ENCODE peak calls at places on chromosomes 11 and 22, in five cellular contexts. I, G, A, W and C are unnamed samples.

GRCh38 chr22:31223786-31224191 is 11.7 kb downstream of the LIMK2 start:
- DNase-seq in I (no peak), G (no peak), A (no peak), W (no peak), C (no peak)

GRCh38 chr11:65560555-65561418 is 2.6 kb upstream of the LTBP3 start:
- DNase-seq in I (peak; percentile 72), G (no peak), A (peak; percentile 83), W (no peak), C (no peak)

GRCh38 chr11:113991170-113991569 is 16.3 kb downstream of the HTR3A start:
- DNase-seq in I (peak; percentile 52), G (peak; percentile 73), A (peak; percentile 61), W (no peak), C (peak; percentile 42)

GRCh38 chr22:48146426-48146825 is 1384.0 kb downstream of the TBC1D22A start:
- DNase-seq in I (no peak), G (no peak), A (no peak), W (no peak), C (no peak)

GRCh38 chr22:50640857-50641647 is 13.1 kb upstream of the ARSA start:
- DNase-seq in I (no peak), G (no peak), A (no peak), W (no peak), C (no peak)

GRCh38 chr11:60594998-60595637 is 79.9 kb downstream of the MS4A13 start:
- DNase-seq in I (no peak), G (no peak), A (no peak), W (no peak), C (no peak)

GRCh38 chr11:129374993-129375721 is 491 bp upstream of the BARX2 start:
- DNase-seq in I (peak; percentile 15), G (peak; percentile 44), A (peak; percentile 64), W (no peak), C (peak; percentile 34)

GRCh38 chr11:113722934-113723333 is 16.8 kb upstream of the TMPRSS5 start:
- DNase-seq in I (no peak), G (no peak), A (no peak), W (no peak), C (no peak)

GRCh38 chr22:31045900-31046587 is 35.1 kb upstream of the SMTN start:
- DNase-seq in I (peak; percentile 25), G (no peak), A (no peak), W (no peak), C (no peak)

GRCh38 chr11:22347857-22348496 is 9.8 kb downstream of the SLC17A6 start:
- DNase-seq in I (no peak), G (no peak), A (no peak), W (no peak), C (no peak)

GRCh38 chr11:42253156-42253555 is 793.7 kb upstream of the LRRC4C start:
- DNase-seq in I (no peak), G (no peak), A (no peak), W (no peak), C (no peak)

GRCh38 chr11:95931916-95932315 is 8.0 kb upstream of the MTMR2 start:
- DNase-seq in I (no peak), G (no peak), A (no peak), W (no peak), C (no peak)

GRCh38 chr11:120563698-120564572 is 52.4 kb downstream of the GRIK4 start:
- DNase-seq in I (peak; percentile 46), G (peak; percentile 65), A (peak; percentile 60), W (no peak), C (no peak)

GRCh38 chr11:131906963-131907362 is 536.5 kb downstream of the NTM start:
- DNase-seq in I (no peak), G (no peak), A (no peak), W (no peak), C (no peak)

GRCh38 chr11:113715882-113716625 is 9.9 kb upstream of the TMPRSS5 start:
- DNase-seq in I (no peak), G (no peak), A (no peak), W (no peak), C (no peak)

GRCh38 chr11:112408551-112408950 is 147.9 kb upstream of the PLET1 start:
- DNase-seq in I (no peak), G (no peak), A (peak; percentile 55), W (peak; percentile 17), C (no peak)

GRCh38 chr11:72975778-72976520 is 161.7 kb downstream of the ATG16L2 start:
- DNase-seq in I (peak; percentile 90), G (no peak), A (no peak), W (no peak), C (peak; percentile 90)

GRCh38 chr22:32533265-32534068 is 58.9 kb downstream of the FBXO7 start:
- DNase-seq in I (peak; percentile 87), G (no peak), A (no peak), W (no peak), C (peak; percentile 64)

GRCh38 chr11:69027704-69028372 is 14.8 kb upstream of the MRGPRF start:
- DNase-seq in I (peak; percentile 73), G (no peak), A (no peak), W (no peak), C (peak; percentile 14)

GRCh38 chr11:127866109-127866508 is 721.2 kb downstream of the ETS1 start:
- DNase-seq in I (no peak), G (no peak), A (no peak), W (no peak), C (no peak)

GRCh38 chr11:71171576-71171975 is 80.8 kb downstream of the SHANK2 start:
- DNase-seq in I (no peak), G (no peak), A (no peak), W (no peak), C (no peak)

GRCh38 chr11:59186130-59186594 is 14.2 kb downstream of the DTX4 start:
- DNase-seq in I (no peak), G (no peak), A (peak; percentile 68), W (no peak), C (peak; percentile 97)

GRCh38 chr22:42932197-42932519 is 75.1 kb upstream of the ARFGAP3 start:
- DNase-seq in I (no peak), G (no peak), A (no peak), W (no peak), C (no peak)

GRCh38 chr11:71490044-71490730 is 36.9 kb upstream of the KRTAP5-7 start:
- DNase-seq in I (no peak), G (no peak), A (no peak), W (no peak), C (no peak)

GRCh38 chr11:65932558-65932919 is 12.7 kb upstream of the TSGA10IP start:
- DNase-seq in I (no peak), G (no peak), A (peak; percentile 61), W (no peak), C (peak; percentile 41)

GRCh38 chr11:1834132-1834610 is 619 bp upstream of the SYT8 start:
- DNase-seq in I (no peak), G (no peak), A (no peak), W (no peak), C (peak; percentile 99)

GRCh38 chr11:19679952-19680823 is 32.4 kb upstream of the NAV2 start:
- DNase-seq in I (peak; percentile 94), G (no peak), A (peak; percentile 52), W (peak; percentile 39), C (peak; percentile 82)

GRCh38 chr11:118633319-118633690 is 25.9 kb downstream of the PHLDB1 start:
- DNase-seq in I (no peak), G (no peak), A (no peak), W (no peak), C (no peak)
- H3K79me1 ChIP-seq in I (peaks cover 49% of the 10 kb centered on the region), G (peaks cover 11% of the 10 kb centered on the region), A (no peaks in the 10 kb centered on the region), W (peaks cover 3% of the 10 kb centered on the region), C (no peaks in the 10 kb centered on the region)

GRCh38 chr11:36420025-36420424 is 90.0 kb downstream of the TRAF6 start:
- DNase-seq in I (no peak), G (no peak), A (no peak), W (no peak), C (no peak)

GRCh38 chr11:36425593-36426206 is 84.4 kb downstream of the TRAF6 start:
- DNase-seq in I (no peak), G (no peak), A (no peak), W (no peak), C (no peak)

GRCh38 chr11:36417154-36417553 is 92.9 kb downstream of the TRAF6 start:
- DNase-seq in I (no peak), G (no peak), A (no peak), W (no peak), C (no peak)

GRCh38 chr11:36426226-36426848 is 83.7 kb downstream of the TRAF6 start:
- DNase-seq in I (peak; percentile 36), G (no peak), A (no peak), W (no peak), C (no peak)

GRCh38 chr11:36421546-36422155 is 88.4 kb downstream of the TRAF6 start:
- DNase-seq in I (peak; percentile 52), G (no peak), A (no peak), W (no peak), C (no peak)
- H2BK5ac ChIP-seq in I (no peak overlapping the region), G (no peak overlapping the region), A (no peak overlapping the region), W (no peak overlapping the region), C (peak overlapping the region; percentile 90)

DNA sequence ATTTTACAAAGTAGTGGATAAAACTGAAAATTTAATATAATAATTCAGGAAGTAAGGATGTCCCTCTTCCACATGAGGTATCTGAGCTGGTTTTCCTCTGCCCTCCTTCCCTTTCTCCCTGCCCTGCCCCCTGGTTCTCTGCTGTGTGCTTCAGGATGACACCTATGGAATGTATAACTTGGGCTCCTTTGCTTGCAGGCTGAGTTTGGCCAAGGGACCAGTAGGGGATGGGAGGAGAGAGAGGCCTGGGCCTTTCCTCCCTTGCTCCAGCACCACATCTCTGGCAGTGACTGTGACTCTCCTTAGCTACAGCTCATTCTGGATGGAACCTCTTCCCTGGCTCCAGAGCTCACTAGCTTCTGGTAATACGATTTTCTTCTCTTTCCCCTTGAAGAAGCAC is 10.1 kb downstream of the IRAG1 start:
- DNase-seq in I (no peak), G (no peak), A (no peak), W (no peak), C (no peak)
- H2BK12ac ChIP-seq in I (no peak overlapping the region), G (no peak overlapping the region), A (no peak overlapping the region), W (no peak overlapping the region), C (no peak overlapping the region)

GRCh38 chr11:70138403-70138802 is 60.3 kb downstream of the ANO1 start:
- DNase-seq in I (no peak), G (no peak), A (no peak), W (no peak), C (no peak)

GRCh38 chr11:70139785-70140410 is 61.8 kb downstream of the ANO1 start:
- DNase-seq in I (no peak), G (no peak), A (no peak), W (no peak), C (no peak)

GRCh38 chr11:70134490-70134889 is 56.4 kb downstream of the ANO1 start:
- DNase-seq in I (no peak), G (no peak), A (no peak), W (no peak), C (no peak)

GRCh38 chr11:70135142-70136132 is 57.3 kb downstream of the ANO1 start:
- DNase-seq in I (no peak), G (no peak), A (no peak), W (no peak), C (no peak)

GRCh38 chr11:70137383-70137782 is 59.3 kb downstream of the ANO1 start:
- DNase-seq in I (no peak), G (no peak), A (no peak), W (no peak), C (no peak)
- H3K79me1 ChIP-seq in I (no peaks in the 10 kb centered on the region), G (no peaks in the 10 kb centered on the region), A (no peaks in the 10 kb centered on the region), W (no peaks in the 10 kb centered on the region), C (no peaks in the 10 kb centered on the region)

GRCh38 chr11:44279483-44279882 is 30.5 kb downstream of the ALX4 start:
- DNase-seq in I (no peak), G (no peak), A (no peak), W (no peak), C (no peak)
- H2BK5ac ChIP-seq in I (no peak overlapping the region), G (no peak overlapping the region), A (no peak overlapping the region), W (no peak overlapping the region), C (no peak overlapping the region)